ENCODE peak calls at places on chromosomes 2 and 18, in four cellular contexts. E is osteocyte, M is Caco-2, H is left lung. R is an unnamed sample.
A peak's percentile ranks its signal among the peaks of the same experiment; 100 is the strongest.

GRCh38 chr18:34493099-34493544 is 217.0 kb upstream of the DTNA start:
- DNase-seq in H (peak; percentile 74), E (peak; percentile 86), M (peak; percentile 30), R (peak; percentile 78)

GRCh38 chr2:38057651-38058410 is 18.1 kb downstream of the CYP1B1 start:
- DNase-seq in E (no peak), M (no peak), H (no peak), R (no peak)

GRCh38 chr2:45312275-45312674 is 298.8 kb downstream of the SRBD1 start:
- DNase-seq in E (no peak), M (no peak), H (no peak), R (no peak)

GRCh38 chr2:101518470-101519172 is 43.7 kb upstream of the RFX8 start:
- DNase-seq in E (no peak), H (no peak), M (peak; percentile 77), R (no peak)

GRCh38 chr18:79169958-79170555 is 100.9 kb downstream of the ATP9B start:
- DNase-seq in M (no peak), H (no peak), E (no peak), R (no peak)

GRCh38 chr2:158817596-158817995 is 22.5 kb downstream of the DAPL1 start:
- DNase-seq in H (no peak), M (no peak), E (no peak), R (no peak)

GRCh38 chr18:43664487-43665008 is 387.3 kb upstream of the SYT4 start:
- DNase-seq in E (no peak), M (no peak), H (no peak), R (no peak)

GRCh38 chr2:25161055-25161781 is 7.2 kb downstream of the POMC start:
- DNase-seq in M (no peak), H (peak; percentile 75), E (no peak), R (no peak)

GRCh38 chr2:202185156-202185555 is 53.2 kb downstream of the SUMO1 start:
- DNase-seq in M (no peak), E (no peak), H (no peak), R (no peak)

GRCh38 chr2:240143801-240144648 is 3.6 kb upstream of the OTOS start:
- DNase-seq in M (peak; percentile 54), E (peak; percentile 93), H (peak; percentile 63), R (no peak)

GRCh38 chr2:41488854-41489253 is 559.0 kb upstream of the PKDCC start:
- DNase-seq in M (no peak), H (no peak), E (no peak), R (no peak)

GRCh38 chr2:70686577-70687460 is 81.2 kb downstream of the ADD2 start:
- DNase-seq in M (no peak), E (no peak), H (no peak), R (no peak)

GRCh38 chr2:223469270-223470057 is 132.7 kb downstream of the SCG2 start:
- DNase-seq in E (no peak), M (no peak), H (peak; percentile 38), R (peak; percentile 81)

GRCh38 chr18:58117685-58118403 is 73.8 kb downstream of the NEDD4L start:
- DNase-seq in M (no peak), E (no peak), H (peak; percentile 76), R (no peak)

GRCh38 chr2:39688181-39688580 is 22.5 kb downstream of the TMEM178A start:
- DNase-seq in E (no peak), H (no peak), M (no peak), R (no peak)

GRCh38 chr2:145623136-145623535 is 1103.2 kb upstream of the ZEB2 start:
- DNase-seq in M (no peak), H (no peak), E (no peak), R (no peak)

GRCh38 chr2:136131484-136131960 is 13.6 kb upstream of the CXCR4 start:
- DNase-seq in M (no peak), H (no peak), E (no peak), R (no peak)

GRCh38 chr2:143128681-143129580 is at the start of gene ARHGAP15:
- DNase-seq in E (no peak), H (peak; percentile 34), M (no peak), R (no peak)

GRCh38 chr2:196336206-196336605 is 164.8 kb upstream of the STK17B start:
- DNase-seq in E (no peak), H (no peak), M (no peak), R (no peak)

GRCh38 chr2:177331446-177331997 is 61.1 kb upstream of the AGPS start:
- DNase-seq in H (no peak), M (no peak), E (no peak), R (no peak)

GRCh38 chr2:239696559-239697207 is 295.9 kb upstream of the HDAC4 start:
- DNase-seq in M (no peak), E (peak; percentile 71), H (no peak), R (no peak)

GRCh38 chr2:231369580-231370428 is 25.7 kb upstream of the B3GNT7 start:
- DNase-seq in H (no peak), E (no peak), M (no peak), R (no peak)

GRCh38 chr2:74735544-74735943 is 81.5 kb downstream of the SEMA4F start:
- DNase-seq in H (no peak), M (no peak), E (no peak), R (no peak)

GRCh38 chr2:175630319-175631246 is 371.5 kb downstream of the LNPK start:
- DNase-seq in E (no peak), H (no peak), M (peak; percentile 41), R (no peak)

GRCh38 chr2:47083886-47084682 is 71.0 kb downstream of the STPG4 start:
- DNase-seq in H (no peak), E (no peak), M (no peak), R (no peak)

GRCh38 chr2:239184968-239185903 is 215.6 kb downstream of the HDAC4 start:
- DNase-seq in H (peak; percentile 13), E (peak; percentile 83), M (no peak), R (peak; percentile 48)

GRCh38 chr2:100754951-100755350 is 65.0 kb upstream of the NPAS2 start:
- DNase-seq in H (no peak), M (no peak), E (no peak), R (no peak)

GRCh38 chr2:41344529-41344928 is 703.3 kb upstream of the PKDCC start:
- DNase-seq in E (no peak), M (no peak), H (no peak), R (no peak)

DNA sequence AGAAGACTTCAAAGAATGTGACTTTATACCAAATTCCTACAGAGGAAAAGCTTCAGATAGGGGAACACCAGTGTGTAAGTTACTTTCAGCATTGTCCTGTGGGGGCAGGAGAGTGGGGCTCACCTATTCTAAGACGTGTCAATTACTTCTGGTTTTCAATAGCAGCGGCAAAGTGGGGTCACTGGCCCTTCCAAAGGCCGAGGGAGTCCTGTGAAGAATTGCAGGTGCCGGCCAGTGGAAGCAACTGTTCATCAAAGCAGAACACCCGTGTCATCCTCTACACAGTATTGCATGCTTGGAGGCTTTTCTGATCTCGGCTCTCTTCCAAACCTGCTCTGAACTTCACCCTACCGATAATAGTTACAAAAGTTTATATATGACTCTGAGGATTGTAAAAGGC is 1176.5 kb upstream of the TMEFF2 start:
- DNase-seq in H (no peak), M (no peak), E (no peak), R (no peak)
- TF ChIP-seq CTCF in H (no peak), M (no peak), E (no peak), R (no peak)

GRCh38 chr2:237450583-237450982 is 36.5 kb upstream of the MLPH start:
- DNase-seq in M (no peak), E (no peak), H (no peak), R (no peak)

GRCh38 chr2:237450108-237450507 is 36.1 kb upstream of the COL6A3 start:
- DNase-seq in M (no peak), H (no peak), E (no peak), R (no peak)

GRCh38 chr2:237452846-237453245 is 34.2 kb upstream of the MLPH start:
- DNase-seq in E (no peak), M (no peak), H (no peak), R (no peak)

GRCh38 chr2:237453671-237454070 is 33.4 kb upstream of the MLPH start:
- DNase-seq in E (no peak), H (no peak), M (no peak), R (no peak)

GRCh38 chr2:237451582-237452469 is 35.2 kb upstream of the MLPH start:
- DNase-seq in M (no peak), H (no peak), E (no peak), R (no peak)
- TF ChIP-seq CTCF in M (no peak), H (no peak), E (peak; percentile 44), R (no peak)

GRCh38 chr2:113050921-113051895 is 1.5 kb downstream of the IL36B start:
- DNase-seq in M (no peak), H (no peak), E (peak; percentile 81), R (no peak)
- TF ChIP-seq CTCF in M (no peak), H (no peak), E (no peak), R (no peak)

GRCh38 chr2:237171396-237171795 is 85.7 kb downstream of the COPS8 start:
- DNase-seq in M (no peak), E (no peak), H (no peak), R (no peak)
- TF ChIP-seq CTCF in M (no peak), E (peak; percentile 62), H (no peak), R (no peak)

DNA sequence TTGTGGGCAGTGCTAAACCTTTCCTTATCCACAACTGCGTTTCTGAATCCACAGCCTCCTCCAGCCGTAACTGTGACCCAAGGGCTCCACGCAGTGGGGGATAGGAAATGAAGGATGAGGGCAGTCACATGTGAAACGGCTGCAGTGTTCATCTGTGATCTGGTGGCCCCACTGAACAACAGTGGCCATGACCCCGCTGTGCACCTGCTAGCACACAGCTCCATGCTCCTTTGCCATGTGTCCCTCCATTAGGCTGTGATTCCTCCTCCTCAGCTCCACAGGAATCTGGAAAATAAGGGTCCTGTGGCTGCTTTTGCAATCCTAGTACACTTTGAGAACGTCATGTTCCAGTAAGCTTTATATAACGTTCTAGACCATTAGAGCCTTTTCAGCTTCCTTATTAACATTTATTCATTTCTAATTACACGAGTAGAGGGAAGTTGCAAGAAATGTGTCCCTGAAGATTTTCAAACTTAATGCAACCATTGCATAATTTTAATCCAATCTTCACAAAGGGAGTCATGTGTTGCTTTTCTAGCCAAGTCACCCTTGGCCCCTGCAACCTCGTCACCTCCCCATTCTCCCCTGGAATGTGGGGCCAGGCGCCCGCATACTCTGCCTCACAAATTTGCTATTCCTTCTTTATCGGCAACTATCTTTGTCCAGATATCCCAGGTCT is 7.1 kb upstream of the NAPG start:
- DNase-seq in E (no peak), H (no peak), M (no peak), R (no peak)
- TF ChIP-seq CTCF in E (peak; percentile 53), H (no peak), M (peak; percentile 48), R (no peak)

GRCh38 chr2:220279372-220279771 is 651.9 kb downstream of the SLC4A3 start:
- DNase-seq in H (no peak), E (no peak), M (no peak), R (no peak)

GRCh38 chr2:220279840-220280239 is 652.4 kb downstream of the SLC4A3 start:
- DNase-seq in M (no peak), H (no peak), E (no peak), R (no peak)

GRCh38 chr2:220282221-220282620 is 654.8 kb downstream of the SLC4A3 start:
- DNase-seq in H (no peak), E (no peak), M (no peak), R (no peak)

GRCh38 chr2:220278022-220278421 is 650.6 kb downstream of the SLC4A3 start:
- DNase-seq in M (no peak), E (no peak), H (no peak), R (no peak)

DNA sequence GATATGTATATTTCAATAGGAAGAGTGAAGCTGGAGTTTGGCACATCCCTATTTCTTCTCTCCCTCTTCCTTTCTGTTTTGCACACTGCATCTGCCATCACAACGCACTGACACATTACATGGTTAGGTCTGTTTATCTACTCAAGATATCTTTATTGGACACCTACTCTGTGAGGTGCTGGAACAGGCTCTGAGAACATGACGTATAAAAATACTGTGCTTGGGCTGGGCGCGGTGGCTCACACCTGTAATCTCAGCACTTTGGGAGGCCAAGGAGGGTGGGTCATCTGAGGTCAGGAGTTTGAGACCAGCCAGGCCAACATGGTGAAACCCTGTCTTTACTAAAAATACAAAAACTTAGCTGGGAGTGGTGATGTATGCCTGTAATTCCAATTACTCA is 653.3 kb downstream of the SLC4A3 start:
- DNase-seq in H (no peak), E (no peak), M (no peak), R (no peak)
- TF ChIP-seq CTCF in H (no peak), E (no peak), M (no peak), R (no peak)

R was measured in suprapubic skin.